ENCODE peak calls at places on chromosome 9, in six cellular contexts. U, H, S, W, V and L are unnamed samples.

GRCh38 chr9:126517751-126518261 is 95.9 kb upstream of the LMX1B start:
- DNase-seq in V (no peak), W (no peak), U (no peak), H (no peak), S (no peak), L (no peak)

GRCh38 chr9:124342946-124343485 is 72.2 kb downstream of the PSMB7 start:
- DNase-seq in V (no peak), S (peak), W (no peak), H (peak), U (no peak), L (no peak)

GRCh38 chr9:110148868-110149267 is 59.1 kb downstream of the C9orf152 start:
- DNase-seq in U (no peak), S (peak), H (no peak), V (no peak), W (no peak), L (no peak)

GRCh38 chr9:106846847-106847246 is 16.1 kb upstream of the ZNF462 start:
- DNase-seq in S (peak), V (no peak), U (no peak), W (no peak), H (no peak), L (no peak)

GRCh38 chr9:101478906-101479305 is 43.3 kb upstream of the ALDOB start:
- DNase-seq in H (no peak), U (no peak), S (no peak), W (no peak), V (no peak), L (no peak)

GRCh38 chr9:127116088-127116726 is 6.2 kb downstream of the ANGPTL2 start:
- DNase-seq in V (no peak), U (no peak), H (no peak), W (peak), S (no peak), L (no peak)

GRCh38 chr9:122389799-122390481 is 19.1 kb downstream of the PTGS1 start:
- DNase-seq in U (peak), S (no peak), V (no peak), W (no peak), H (no peak), L (no peak)

GRCh38 chr9:79256691-79257213 is 315.0 kb upstream of the TLE4 start:
- DNase-seq in H (no peak), W (no peak), V (no peak), S (no peak), U (no peak), L (no peak)

GRCh38 chr9:124645274-124645673 is 125.8 kb downstream of the NR6A1 start:
- DNase-seq in S (no peak), H (no peak), U (no peak), V (no peak), W (no peak), L (no peak)

GRCh38 chr9:131312822-131313770 is 23.6 kb downstream of the PLPP7 start:
- DNase-seq in S (no peak), H (no peak), V (no peak), W (no peak), U (no peak), L (no peak)

GRCh38 chr9:128393171-128393761 is 22.1 kb downstream of the URM1 start:
- DNase-seq in V (no peak), S (no peak), H (no peak), U (no peak), W (no peak), L (no peak)

GRCh38 chr9:75148551-75148950 is 60.2 kb downstream of the OSTF1 start:
- DNase-seq in W (no peak), H (no peak), U (no peak), V (no peak), S (peak), L (no peak)

GRCh38 chr9:96420468-96421219 is 2.5 kb upstream of the ZNF367 start:
- DNase-seq in W (no peak), V (peak), S (peak), U (no peak), H (no peak), L (no peak)

GRCh38 chr9:119332522-119332921 is 36.7 kb downstream of the BRINP1 start:
- DNase-seq in S (no peak), H (no peak), V (no peak), W (no peak), U (no peak), L (no peak)

GRCh38 chr9:109014267-109015025 is 1.1 kb upstream of the CTNNAL1 start:
- DNase-seq in U (no peak), V (no peak), W (peak), S (peak), H (no peak), L (peak)
- H3K4me3 ChIP-seq in U (no peak), V (no peak), W (peak), S (no peak), H (peak), L (no peak)

GRCh38 chr9:129671065-129671464 is 5.6 kb downstream of the PRRX2 start:
- DNase-seq in U (no peak), W (peak), S (no peak), H (no peak), V (no peak), L (no peak)
- H3K27ac ChIP-seq in U (no peak), W (no peak), S (no peak), H (no peak), V (no peak), L (no peak)

DNA sequence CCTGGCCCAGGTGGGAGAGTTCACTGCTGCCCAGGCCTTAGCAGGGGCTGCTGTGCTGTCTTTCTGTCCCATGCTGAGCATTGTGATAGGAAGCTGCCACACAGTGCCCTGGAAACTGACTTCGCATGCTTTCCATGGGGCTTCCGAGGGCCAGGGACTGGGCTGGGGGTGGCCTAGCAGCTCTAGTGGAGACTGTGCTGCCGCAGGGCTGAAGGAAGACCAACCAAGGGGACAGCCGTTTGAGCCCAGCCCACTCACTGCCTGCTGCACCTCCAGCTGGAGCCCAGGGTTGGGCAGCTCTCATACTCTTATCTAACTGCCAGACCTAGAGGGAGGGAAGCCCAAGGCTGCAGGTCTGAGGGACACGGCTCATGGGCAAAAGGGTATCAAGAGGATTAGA is 79.2 kb downstream of the RGS3 start:
- DNase-seq in H (no peak), S (no peak), W (no peak), U (no peak), V (no peak), L (no peak)
- H3K4me3 ChIP-seq in H (no peak), S (no peak), W (no peak), U (no peak), V (no peak), L (no peak)

GRCh38 chr9:134775552-134775951 is 105.1 kb upstream of the FCN2 start:
- DNase-seq in V (no peak), U (no peak), W (no peak), H (no peak), S (peak), L (no peak)

GRCh38 chr9:134777153-134777552 is 103.5 kb upstream of the FCN2 start:
- DNase-seq in S (no peak), V (no peak), W (no peak), H (no peak), U (no peak), L (no peak)

GRCh38 chr9:134778156-134778555 is 102.5 kb upstream of the FCN2 start:
- DNase-seq in U (no peak), S (no peak), H (no peak), V (no peak), W (no peak), L (no peak)

GRCh38 chr9:134774991-134775540 is 105.5 kb upstream of the FCN2 start:
- DNase-seq in H (no peak), W (no peak), U (no peak), S (no peak), V (no peak), L (no peak)

DNA sequence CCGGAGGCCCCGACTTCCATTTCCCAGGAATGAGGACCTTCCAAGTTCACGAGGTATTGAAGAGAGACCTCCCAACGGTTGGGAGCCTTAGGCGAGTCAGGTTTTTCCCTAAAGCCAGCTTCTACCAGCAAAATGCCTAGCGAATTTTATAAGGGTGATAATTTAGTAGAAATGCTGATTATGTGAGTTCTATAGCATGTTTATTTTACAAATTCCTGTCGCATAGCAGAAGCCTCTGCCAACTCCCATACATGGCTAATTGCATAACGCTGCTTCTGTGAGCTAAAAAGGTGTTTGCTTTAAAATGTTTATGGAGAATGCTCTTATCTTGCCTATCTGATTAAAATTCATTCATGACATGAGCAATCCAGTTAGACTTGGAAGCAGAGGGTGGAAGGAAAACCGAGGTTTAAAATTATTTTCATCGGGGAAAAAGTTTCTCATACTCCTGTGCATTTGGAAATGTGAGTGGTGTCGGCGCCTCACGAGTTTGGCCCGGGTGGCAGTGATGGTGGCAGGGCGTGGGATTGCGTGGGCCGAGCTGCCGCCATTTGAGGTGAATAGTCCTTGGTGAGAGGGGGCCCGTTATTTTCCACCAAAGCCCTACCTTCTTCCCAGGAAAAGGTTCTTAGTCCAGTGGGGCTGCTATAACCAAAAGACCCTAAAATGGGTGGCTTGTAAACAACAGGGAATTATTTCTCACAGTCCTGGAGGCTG is 104.4 kb upstream of the FCN2 start:
- DNase-seq in W (no peak), H (no peak), U (no peak), S (no peak), V (no peak), L (no peak)
- H3K27ac ChIP-seq in W (no peak), H (no peak), U (peak), S (no peak), V (no peak), L (no peak)

GRCh38 chr9:21317956-21318923 is 13.1 kb upstream of the IFNA5 start:
- DNase-seq in W (no peak), H (no peak), V (peak), S (peak), U (peak), L (no peak)

GRCh38 chr9:21311888-21312287 is 6.8 kb upstream of the IFNA5 start:
- DNase-seq in W (no peak), H (no peak), V (no peak), U (no peak), S (no peak), L (no peak)

GRCh38 chr9:21316860-21317259 is 11.7 kb upstream of the IFNA5 start:
- DNase-seq in U (no peak), S (no peak), V (no peak), H (no peak), W (no peak), L (no peak)

GRCh38 chr9:21314152-21314551 is 9.0 kb upstream of the IFNA5 start:
- DNase-seq in V (no peak), H (no peak), S (no peak), U (no peak), W (no peak), L (no peak)

GRCh38 chr9:21316032-21316842 is 11.1 kb upstream of the IFNA5 start:
- DNase-seq in S (no peak), H (no peak), V (no peak), W (no peak), U (no peak), L (no peak)
- H3K4me3 ChIP-seq in S (no peak), H (no peak), V (no peak), W (no peak), U (no peak), L (no peak)

DNA sequence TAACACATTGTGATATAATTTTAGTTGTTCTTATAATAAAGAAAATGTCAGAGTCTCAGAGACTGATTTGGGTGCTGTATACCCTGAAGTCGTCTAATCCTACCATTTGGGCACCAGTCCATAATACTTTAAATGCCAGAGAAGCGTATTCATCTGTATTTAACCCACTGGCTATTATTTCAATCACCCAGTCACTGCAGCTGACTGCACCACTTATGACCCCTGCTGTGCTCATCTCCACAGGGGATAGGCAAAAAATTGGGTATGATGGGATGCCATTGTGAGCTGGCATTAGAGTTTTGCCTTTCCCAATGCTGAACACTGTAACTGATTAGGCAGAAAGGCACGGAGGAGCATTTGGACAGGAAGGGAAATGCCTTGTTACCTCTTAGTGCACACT is 599.7 kb downstream of the CAAP1 start:
- DNase-seq in H (no peak), S (peak), V (no peak), W (no peak), U (no peak), L (no peak)
- H3K27ac ChIP-seq in H (no peak), S (peak), V (no peak), W (no peak), U (no peak), L (no peak)

DNA sequence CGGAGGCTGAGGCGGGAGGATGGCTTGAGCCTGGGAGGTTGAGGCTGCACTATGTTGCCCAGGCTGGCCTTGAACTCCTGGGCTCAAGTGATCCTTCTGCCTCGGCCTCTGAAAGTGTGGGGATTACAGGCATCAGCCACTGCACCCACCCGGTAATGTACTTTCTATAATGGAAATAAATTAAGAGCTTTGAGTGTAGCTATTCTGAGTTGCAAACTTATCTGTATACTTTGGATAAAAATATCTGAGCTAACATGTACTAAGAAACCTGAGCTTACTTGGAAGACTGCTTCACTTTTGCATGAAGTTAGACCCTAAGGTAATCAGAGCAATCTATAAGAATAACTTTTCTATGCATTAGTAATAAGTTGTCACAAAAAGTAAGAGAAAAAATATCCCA is 50.0 kb downstream of the UNC13B start:
- DNase-seq in U (no peak), S (no peak), W (no peak), H (no peak), V (no peak), L (no peak)
- H3K4me3 ChIP-seq in U (no peak), S (no peak), W (no peak), H (no peak), V (no peak), L (no peak)

GRCh38 chr9:14270358-14271077 is 43.4 kb downstream of the NFIB start:
- DNase-seq in S (no peak), V (no peak), H (no peak), W (no peak), U (no peak), L (no peak)
- H3K27ac ChIP-seq in S (no peak), V (no peak), H (peak), W (no peak), U (peak), L (no peak)